ENCODE peak calls at places on chromosomes 2 and 18, in six cellular contexts. One of them, this sample, is unnamed.

GRCh38 chr2:237062585-237062984 is 23.1 kb upstream of the COPS8 start:
- DNase-seq in fibroblast of lung: peak; percentile 43
- DNase-seq in EH: peak; percentile 60
- DNase-seq in HFFc6: no peak
- DNase-seq in NCI-H1694 treated with DMSO at 0.1 percent for 48 hours: no peak
- DNase-seq in amniotic epithelial cell: peak; percentile 24
- DNase-seq in this sample: no peak

GRCh38 chr2:200782243-200782642 is 29.5 kb upstream of the BZW1 start:
- DNase-seq in fibroblast of lung: no peak
- DNase-seq in EH: peak; percentile 26
- DNase-seq in HFFc6: no peak
- DNase-seq in NCI-H1694 treated with DMSO at 0.1 percent for 48 hours: no peak
- DNase-seq in amniotic epithelial cell: no peak
- DNase-seq in this sample: no peak

GRCh38 chr2:39447266-39448168 is 10.4 kb upstream of the MAP4K3 start:
- DNase-seq in fibroblast of lung: peak; percentile 35
- DNase-seq in EH: no peak
- DNase-seq in HFFc6: no peak
- DNase-seq in NCI-H1694 treated with DMSO at 0.1 percent for 48 hours: no peak
- DNase-seq in amniotic epithelial cell: peak; percentile 27
- DNase-seq in this sample: no peak

GRCh38 chr2:72694715-72695496 is 130.9 kb downstream of the EXOC6B start:
- DNase-seq in fibroblast of lung: peak; percentile 79
- DNase-seq in EH: peak; percentile 90
- DNase-seq in HFFc6: peak; percentile 50
- DNase-seq in NCI-H1694 treated with DMSO at 0.1 percent for 48 hours: peak; percentile 20
- DNase-seq in amniotic epithelial cell: peak; percentile 93
- DNase-seq in this sample: no peak

GRCh38 chr18:63421514-63421913 is 762 bp downstream of the VPS4B start:
- DNase-seq in fibroblast of lung: peak; percentile 24
- DNase-seq in EH: peak; percentile 12
- DNase-seq in HFFc6: no peak
- DNase-seq in NCI-H1694 treated with DMSO at 0.1 percent for 48 hours: no peak
- DNase-seq in amniotic epithelial cell: peak; percentile 51
- DNase-seq in this sample: no peak

GRCh38 chr2:236499691-236500573 is 69.7 kb upstream of the ACKR3 start:
- DNase-seq in fibroblast of lung: peak; percentile 81
- DNase-seq in EH: peak; percentile 37
- DNase-seq in HFFc6: no peak
- DNase-seq in NCI-H1694 treated with DMSO at 0.1 percent for 48 hours: no peak
- DNase-seq in amniotic epithelial cell: peak; percentile 8
- DNase-seq in this sample: no peak

GRCh38 chr18:77486985-77487384 is 237.3 kb downstream of the GALR1 start:
- DNase-seq in fibroblast of lung: no peak
- DNase-seq in EH: no peak
- DNase-seq in HFFc6: no peak
- DNase-seq in NCI-H1694 treated with DMSO at 0.1 percent for 48 hours: no peak
- DNase-seq in amniotic epithelial cell: no peak
- DNase-seq in this sample: no peak

GRCh38 chr2:135494503-135494902 is 36.5 kb downstream of the ZRANB3 start:
- DNase-seq in fibroblast of lung: no peak
- DNase-seq in EH: peak; percentile 64
- DNase-seq in HFFc6: no peak
- DNase-seq in NCI-H1694 treated with DMSO at 0.1 percent for 48 hours: no peak
- DNase-seq in amniotic epithelial cell: peak; percentile 61
- DNase-seq in this sample: no peak

GRCh38 chr18:71471963-71472725 is 1072.0 kb downstream of the CBLN2 start:
- DNase-seq in fibroblast of lung: no peak
- DNase-seq in EH: no peak
- DNase-seq in HFFc6: no peak
- DNase-seq in NCI-H1694 treated with DMSO at 0.1 percent for 48 hours: no peak
- DNase-seq in amniotic epithelial cell: no peak
- DNase-seq in this sample: no peak

GRCh38 chr2:196076778-196077568 is 8.3 kb upstream of the DNAH7 start:
- DNase-seq in fibroblast of lung: no peak
- DNase-seq in EH: no peak
- DNase-seq in HFFc6: no peak
- DNase-seq in NCI-H1694 treated with DMSO at 0.1 percent for 48 hours: no peak
- DNase-seq in amniotic epithelial cell: no peak
- DNase-seq in this sample: peak; percentile 34

GRCh38 chr2:18284331-18284730 is 276.1 kb downstream of the RDH14 start:
- DNase-seq in fibroblast of lung: no peak
- DNase-seq in EH: no peak
- DNase-seq in HFFc6: no peak
- DNase-seq in NCI-H1694 treated with DMSO at 0.1 percent for 48 hours: no peak
- DNase-seq in amniotic epithelial cell: peak; percentile 44
- DNase-seq in this sample: no peak

GRCh38 chr2:108585446-108585845 is 51.2 kb downstream of the LIMS1 start:
- DNase-seq in fibroblast of lung: peak; percentile 84
- DNase-seq in EH: no peak
- DNase-seq in HFFc6: no peak
- DNase-seq in NCI-H1694 treated with DMSO at 0.1 percent for 48 hours: no peak
- DNase-seq in amniotic epithelial cell: peak; percentile 99
- DNase-seq in this sample: no peak

GRCh38 chr2:74019516-74019915 is 34.8 kb downstream of the TET3 start:
- DNase-seq in fibroblast of lung: no peak
- DNase-seq in EH: no peak
- DNase-seq in HFFc6: no peak
- DNase-seq in NCI-H1694 treated with DMSO at 0.1 percent for 48 hours: no peak
- DNase-seq in amniotic epithelial cell: no peak
- DNase-seq in this sample: no peak

GRCh38 chr2:6224267-6224666 is 532.1 kb downstream of the SOX11 start:
- DNase-seq in fibroblast of lung: no peak
- DNase-seq in EH: no peak
- DNase-seq in HFFc6: no peak
- DNase-seq in NCI-H1694 treated with DMSO at 0.1 percent for 48 hours: no peak
- DNase-seq in amniotic epithelial cell: no peak
- DNase-seq in this sample: no peak

GRCh38 chr2:115277366-115277765 is 834.9 kb downstream of the DPP10 start:
- DNase-seq in fibroblast of lung: no peak
- DNase-seq in EH: no peak
- DNase-seq in HFFc6: no peak
- DNase-seq in NCI-H1694 treated with DMSO at 0.1 percent for 48 hours: no peak
- DNase-seq in amniotic epithelial cell: no peak
- DNase-seq in this sample: no peak

GRCh38 chr2:52881606-52882005 is 886.0 kb upstream of the CHAC2 start:
- DNase-seq in fibroblast of lung: peak; percentile 35
- DNase-seq in EH: no peak
- DNase-seq in HFFc6: peak; percentile 2
- DNase-seq in NCI-H1694 treated with DMSO at 0.1 percent for 48 hours: no peak
- DNase-seq in amniotic epithelial cell: no peak
- DNase-seq in this sample: no peak

This sample was measured in NAMALWA.